ENCODE peak calls at places on chromosomes 3 and 15, in eight cellular contexts. One of them, this sample, is unnamed.
A peak's percentile ranks its signal among the peaks of the same experiment; 100 is the strongest.

GRCh38 chr15:80059786-80060489 is 462 bp downstream of the ZFAND6 start:
- DNase-seq in activated CD4-positive, alpha-beta T cell treated with anti-CD3 and anti-CD28 coated beads, Interleukin-2, amount 50 U/mL, for 48 hours: peak; percentile 56
- DNase-seq in mucosa of gallbladder: peak; percentile 32
- DNase-seq in GDM1: peak; percentile 73
- DNase-seq in Calu3: peak; percentile 62
- DNase-seq in glutamatergic neuron: peak; percentile 76
- DNase-seq in neural crest cell: no peak
- DNase-seq in NAMALWA: peak; percentile 79
- DNase-seq in this sample: peak; percentile 76

GRCh38 chr3:142958707-142959106 is 4.8 kb downstream of the PAQR9 start:
- DNase-seq in activated CD4-positive, alpha-beta T cell treated with anti-CD3 and anti-CD28 coated beads, Interleukin-2, amount 50 U/mL, for 48 hours: peak; percentile 51
- DNase-seq in mucosa of gallbladder: no peak
- DNase-seq in GDM1: no peak
- DNase-seq in Calu3: peak; percentile 74
- DNase-seq in glutamatergic neuron: no peak
- DNase-seq in neural crest cell: no peak
- DNase-seq in NAMALWA: no peak
- DNase-seq in this sample: no peak

GRCh38 chr15:51046799-51047449 is 47.8 kb downstream of the TNFAIP8L3 start:
- DNase-seq in activated CD4-positive, alpha-beta T cell treated with anti-CD3 and anti-CD28 coated beads, Interleukin-2, amount 50 U/mL, for 48 hours: no peak
- DNase-seq in mucosa of gallbladder: peak; percentile 40
- DNase-seq in GDM1: no peak
- DNase-seq in Calu3: peak; percentile 16
- DNase-seq in glutamatergic neuron: no peak
- DNase-seq in neural crest cell: no peak
- DNase-seq in NAMALWA: no peak
- DNase-seq in this sample: peak; percentile 69

GRCh38 chr3:102005551-102005950 is 156.2 kb downstream of the NFKBIZ start:
- DNase-seq in activated CD4-positive, alpha-beta T cell treated with anti-CD3 and anti-CD28 coated beads, Interleukin-2, amount 50 U/mL, for 48 hours: no peak
- DNase-seq in mucosa of gallbladder: no peak
- DNase-seq in GDM1: no peak
- DNase-seq in Calu3: no peak
- DNase-seq in glutamatergic neuron: no peak
- DNase-seq in neural crest cell: no peak
- DNase-seq in NAMALWA: no peak
- DNase-seq in this sample: no peak

GRCh38 chr15:64667736-64668161 is 107.6 kb downstream of the RBPMS2 start:
- DNase-seq in activated CD4-positive, alpha-beta T cell treated with anti-CD3 and anti-CD28 coated beads, Interleukin-2, amount 50 U/mL, for 48 hours: no peak
- DNase-seq in mucosa of gallbladder: no peak
- DNase-seq in GDM1: no peak
- DNase-seq in Calu3: no peak
- DNase-seq in glutamatergic neuron: no peak
- DNase-seq in neural crest cell: no peak
- DNase-seq in NAMALWA: no peak
- DNase-seq in this sample: no peak

GRCh38 chr3:41863024-41863423 is 98.9 kb downstream of the ULK4 start:
- DNase-seq in activated CD4-positive, alpha-beta T cell treated with anti-CD3 and anti-CD28 coated beads, Interleukin-2, amount 50 U/mL, for 48 hours: no peak
- DNase-seq in mucosa of gallbladder: no peak
- DNase-seq in GDM1: no peak
- DNase-seq in Calu3: peak; percentile 18
- DNase-seq in glutamatergic neuron: no peak
- DNase-seq in neural crest cell: no peak
- DNase-seq in NAMALWA: no peak
- DNase-seq in this sample: no peak

GRCh38 chr15:88375234-88375926 is 91.8 kb downstream of the MRPL46 start:
- DNase-seq in activated CD4-positive, alpha-beta T cell treated with anti-CD3 and anti-CD28 coated beads, Interleukin-2, amount 50 U/mL, for 48 hours: no peak
- DNase-seq in mucosa of gallbladder: no peak
- DNase-seq in GDM1: no peak
- DNase-seq in Calu3: no peak
- DNase-seq in glutamatergic neuron: no peak
- DNase-seq in neural crest cell: no peak
- DNase-seq in NAMALWA: no peak
- DNase-seq in this sample: no peak

GRCh38 chr3:149575213-149575961 is 82.4 kb downstream of the WWTR1 start:
- DNase-seq in activated CD4-positive, alpha-beta T cell treated with anti-CD3 and anti-CD28 coated beads, Interleukin-2, amount 50 U/mL, for 48 hours: no peak
- DNase-seq in mucosa of gallbladder: peak; percentile 27
- DNase-seq in GDM1: no peak
- DNase-seq in Calu3: no peak
- DNase-seq in glutamatergic neuron: no peak
- DNase-seq in neural crest cell: no peak
- DNase-seq in NAMALWA: no peak
- DNase-seq in this sample: peak; percentile 30

GRCh38 chr15:84736375-84736774 is 12.0 kb upstream of the ZNF592 start:
- DNase-seq in activated CD4-positive, alpha-beta T cell treated with anti-CD3 and anti-CD28 coated beads, Interleukin-2, amount 50 U/mL, for 48 hours: peak; percentile 80
- DNase-seq in mucosa of gallbladder: no peak
- DNase-seq in GDM1: no peak
- DNase-seq in Calu3: no peak
- DNase-seq in glutamatergic neuron: no peak
- DNase-seq in neural crest cell: no peak
- DNase-seq in NAMALWA: peak; percentile 70
- DNase-seq in this sample: no peak

GRCh38 chr3:171457263-171458055 is 2.7 kb downstream of the TNIK start:
- DNase-seq in activated CD4-positive, alpha-beta T cell treated with anti-CD3 and anti-CD28 coated beads, Interleukin-2, amount 50 U/mL, for 48 hours: peak; percentile 13
- DNase-seq in mucosa of gallbladder: no peak
- DNase-seq in GDM1: no peak
- DNase-seq in Calu3: no peak
- DNase-seq in glutamatergic neuron: no peak
- DNase-seq in neural crest cell: peak; percentile 14
- DNase-seq in NAMALWA: no peak
- DNase-seq in this sample: no peak

GRCh38 chr3:71189480-71189879 is 394.0 kb downstream of the FOXP1 start:
- DNase-seq in activated CD4-positive, alpha-beta T cell treated with anti-CD3 and anti-CD28 coated beads, Interleukin-2, amount 50 U/mL, for 48 hours: no peak
- DNase-seq in mucosa of gallbladder: no peak
- DNase-seq in GDM1: no peak
- DNase-seq in Calu3: no peak
- DNase-seq in glutamatergic neuron: no peak
- DNase-seq in neural crest cell: no peak
- DNase-seq in NAMALWA: no peak
- DNase-seq in this sample: no peak

GRCh38 chr3:48405343-48405881 is 24.5 kb downstream of the PLXNB1 start:
- DNase-seq in activated CD4-positive, alpha-beta T cell treated with anti-CD3 and anti-CD28 coated beads, Interleukin-2, amount 50 U/mL, for 48 hours: peak; percentile 2
- DNase-seq in mucosa of gallbladder: peak; percentile 9
- DNase-seq in GDM1: no peak
- DNase-seq in Calu3: no peak
- DNase-seq in glutamatergic neuron: no peak
- DNase-seq in neural crest cell: no peak
- DNase-seq in NAMALWA: no peak
- DNase-seq in this sample: peak; percentile 4

GRCh38 chr3:71130516-71131384 is 452.8 kb downstream of the FOXP1 start:
- DNase-seq in activated CD4-positive, alpha-beta T cell treated with anti-CD3 and anti-CD28 coated beads, Interleukin-2, amount 50 U/mL, for 48 hours: peak; percentile 68
- DNase-seq in mucosa of gallbladder: peak; percentile 82
- DNase-seq in GDM1: peak; percentile 53
- DNase-seq in Calu3: peak; percentile 45
- DNase-seq in glutamatergic neuron: no peak
- DNase-seq in neural crest cell: peak; percentile 13
- DNase-seq in NAMALWA: peak; percentile 78
- DNase-seq in this sample: peak; percentile 87

This sample was measured in thyroid gland.